ENCODE peak calls at places on chromosomes 5 and 9, in four cellular contexts. C, N, Z and U are unnamed samples.

GRCh38 chr5:90161399-90161798 is 248.2 kb downstream of the CETN3 start:
- DNase-seq in N (peak; percentile 40), C (no peak), Z (peak; percentile 74), U (no peak)

GRCh38 chr5:88298425-88298824 is 29.8 kb upstream of the TMEM161B start:
- DNase-seq in Z (no peak), C (no peak), N (peak; percentile 59), U (no peak)

GRCh38 chr5:174229640-174230350 is 184.3 kb downstream of the NSG2 start:
- DNase-seq in Z (no peak), C (peak; percentile 80), N (peak; percentile 98), U (no peak)

GRCh38 chr9:133995012-133995896 is 3.1 kb upstream of the VAV2 start:
- DNase-seq in Z (no peak), N (peak; percentile 60), C (no peak), U (no peak)

GRCh38 chr5:77885501-77885900 is 109.4 kb upstream of the TBCA start:
- DNase-seq in C (no peak), Z (no peak), N (no peak), U (no peak)

GRCh38 chr9:4596165-4596922 is 65.8 kb upstream of the PLPP6 start:
- DNase-seq in C (no peak), Z (no peak), N (no peak), U (no peak)

GRCh38 chr5:52867809-52868208 is 80.1 kb downstream of the ITGA1 start:
- DNase-seq in Z (no peak), C (no peak), N (peak; percentile 56), U (no peak)

GRCh38 chr5:60586307-60586901 is 113.6 kb downstream of the DEPDC1B start:
- DNase-seq in Z (no peak), N (peak; percentile 23), C (peak; percentile 3), U (peak; percentile 16)

GRCh38 chr9:15304620-15305019 is 2.4 kb downstream of the TTC39B start:
- DNase-seq in C (no peak), Z (no peak), N (no peak), U (no peak)

GRCh38 chr5:158746979-158747378 is 352.7 kb downstream of the EBF1 start:
- DNase-seq in Z (no peak), C (no peak), N (no peak), U (no peak)

GRCh38 chr9:72554221-72554641 is 32.8 kb downstream of the TMC1 start:
- DNase-seq in N (peak; percentile 96), C (peak; percentile 99), Z (no peak), U (peak; percentile 92)

GRCh38 chr9:77030045-77030444 is 10.6 kb downstream of the FOXB2 start:
- DNase-seq in Z (no peak), C (no peak), N (no peak), U (no peak)

GRCh38 chr5:134086943-134087305 is 27.6 kb upstream of the TCF7 start:
- DNase-seq in Z (no peak), C (no peak), N (no peak), U (no peak)

GRCh38 chr5:134586866-134587524 is 45.6 kb downstream of the SAR1B start:
- DNase-seq in Z (peak; percentile 93), N (peak; percentile 68), C (peak; percentile 21), U (no peak)

GRCh38 chr5:157241483-157241882 is 24.4 kb upstream of the CYFIP2 start:
- DNase-seq in C (no peak), N (peak; percentile 14), Z (no peak), U (no peak)

GRCh38 chr9:32811251-32811650 is 27.9 kb downstream of the TMEM215 start:
- DNase-seq in Z (no peak), C (no peak), N (no peak), U (no peak)

GRCh38 chr9:121294181-121294743 is 26.3 kb downstream of the GSN start:
- DNase-seq in Z (no peak), C (no peak), N (no peak), U (no peak)

GRCh38 chr9:70021026-70021571 is 22.5 kb upstream of the MAMDC2 start:
- DNase-seq in C (peak; percentile 63), N (peak; percentile 96), Z (no peak), U (peak; percentile 89)

GRCh38 chr5:25095261-25095660 is 450.5 kb upstream of the CDH10 start:
- DNase-seq in Z (no peak), N (no peak), C (no peak), U (no peak)

GRCh38 chr9:27572566-27572917 is 739 bp downstream of the C9orf72 start:
- DNase-seq in Z (peak; percentile 64), C (no peak), N (peak; percentile 44), U (no peak)

GRCh38 chr9:87546704-87547103 is 49.0 kb downstream of the DAPK1 start:
- DNase-seq in N (peak; percentile 44), C (no peak), Z (no peak), U (no peak)

GRCh38 chr5:145856285-145856818 is 16.5 kb downstream of the GRXCR2 start:
- DNase-seq in N (peak; percentile 82), C (no peak), Z (peak; percentile 74), U (no peak)

GRCh38 chr5:9335754-9336495 is 209.9 kb downstream of the SEMA5A start:
- DNase-seq in C (no peak), Z (no peak), N (no peak), U (no peak)

GRCh38 chr5:111200828-111201227 is 23.4 kb upstream of the CAMK4 start:
- DNase-seq in C (no peak), N (no peak), Z (no peak), U (no peak)

GRCh38 chr5:180824630-180825476 is 22.2 kb upstream of the MGAT1 start:
- DNase-seq in Z (peak; percentile 23), C (no peak), N (no peak), U (no peak)

DNA sequence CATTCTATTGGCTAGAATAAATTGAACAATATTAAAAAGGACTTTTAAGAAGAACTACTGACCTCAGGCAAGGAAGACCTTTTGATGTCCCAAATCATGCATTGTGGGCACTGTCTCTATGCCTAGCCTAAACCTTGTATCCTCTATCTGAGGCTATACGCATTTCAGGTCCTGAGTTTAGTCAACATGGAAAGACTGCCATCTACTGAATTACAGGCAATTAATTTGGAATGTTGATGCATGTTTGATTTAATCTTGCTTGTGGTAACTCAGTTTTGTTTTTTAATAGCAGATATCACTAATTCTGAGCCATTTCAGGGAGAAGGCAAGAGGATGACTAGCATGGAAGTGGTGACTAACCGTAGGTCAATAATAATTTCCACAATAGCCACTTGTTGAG is 585.2 kb upstream of the CCNG1 start:
- DNase-seq in C (no peak), N (no peak), Z (no peak), U (no peak)
- TF ChIP-seq CTCF in C (no peak), N (no peak), Z (no peak), U (peak; percentile 17)

GRCh38 chr9:114763220-114763619 is 42.6 kb downstream of the TNFSF15 start:
- DNase-seq in C (no peak), Z (no peak), N (no peak), U (no peak)

GRCh38 chr9:114759512-114759911 is 46.3 kb downstream of the TNFSF15 start:
- DNase-seq in C (no peak), Z (no peak), N (no peak), U (no peak)

GRCh38 chr9:114757984-114758383 is 47.9 kb downstream of the TNFSF15 start:
- DNase-seq in C (no peak), Z (no peak), N (no peak), U (no peak)

GRCh38 chr9:114757395-114757794 is 48.4 kb downstream of the TNFSF15 start:
- DNase-seq in C (no peak), N (peak; percentile 65), Z (no peak), U (no peak)

DNA sequence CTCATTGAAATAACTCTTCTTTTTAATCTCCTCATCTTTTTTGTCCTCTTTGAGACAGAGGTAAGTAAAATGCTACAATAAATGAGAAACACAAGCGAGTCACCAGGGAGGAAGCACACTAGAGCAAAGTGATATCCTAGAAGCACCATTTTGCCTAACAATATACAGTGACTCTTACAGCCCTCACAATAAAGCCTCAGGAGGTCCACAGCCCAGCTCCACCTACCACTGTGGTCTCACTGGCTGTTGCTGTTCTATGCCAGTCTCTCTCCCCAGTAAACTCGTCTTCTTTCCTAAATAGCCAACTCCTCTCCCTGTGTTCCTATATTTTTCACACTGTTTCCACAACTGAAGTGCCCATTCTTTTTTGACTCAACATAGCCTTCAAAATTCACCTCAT is 44.3 kb downstream of the TNFSF15 start:
- DNase-seq in N (no peak), Z (no peak), C (no peak), U (no peak)
- H3K4me3 ChIP-seq in N (no peak overlapping the region), Z (no peak overlapping the region), C (no peak overlapping the region), U (no peak overlapping the region)

DNA sequence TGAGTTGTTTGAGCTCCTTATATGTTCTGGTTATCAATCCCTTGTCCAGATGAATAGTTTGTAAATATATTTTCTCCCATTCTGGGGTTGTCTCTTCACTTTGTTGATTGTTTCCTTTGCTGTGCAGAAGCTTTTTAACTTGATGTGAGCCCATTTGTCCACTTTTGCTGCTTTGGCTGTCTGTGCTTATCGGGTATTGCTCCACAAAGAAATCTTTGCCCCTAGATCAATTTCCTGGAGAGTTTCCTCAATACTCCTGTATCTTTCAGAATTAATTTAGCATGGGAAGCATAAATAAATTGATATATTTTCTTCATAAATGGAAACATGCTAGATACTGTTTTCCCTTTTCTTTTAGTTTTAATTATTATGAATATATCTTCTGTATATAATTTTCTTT is 22.5 kb upstream of the CCL21 start:
- DNase-seq in N (no peak), Z (no peak), C (no peak), U (no peak)
- TF ChIP-seq CTCF in N (no peak), Z (no peak), C (no peak), U (no peak)

DNA sequence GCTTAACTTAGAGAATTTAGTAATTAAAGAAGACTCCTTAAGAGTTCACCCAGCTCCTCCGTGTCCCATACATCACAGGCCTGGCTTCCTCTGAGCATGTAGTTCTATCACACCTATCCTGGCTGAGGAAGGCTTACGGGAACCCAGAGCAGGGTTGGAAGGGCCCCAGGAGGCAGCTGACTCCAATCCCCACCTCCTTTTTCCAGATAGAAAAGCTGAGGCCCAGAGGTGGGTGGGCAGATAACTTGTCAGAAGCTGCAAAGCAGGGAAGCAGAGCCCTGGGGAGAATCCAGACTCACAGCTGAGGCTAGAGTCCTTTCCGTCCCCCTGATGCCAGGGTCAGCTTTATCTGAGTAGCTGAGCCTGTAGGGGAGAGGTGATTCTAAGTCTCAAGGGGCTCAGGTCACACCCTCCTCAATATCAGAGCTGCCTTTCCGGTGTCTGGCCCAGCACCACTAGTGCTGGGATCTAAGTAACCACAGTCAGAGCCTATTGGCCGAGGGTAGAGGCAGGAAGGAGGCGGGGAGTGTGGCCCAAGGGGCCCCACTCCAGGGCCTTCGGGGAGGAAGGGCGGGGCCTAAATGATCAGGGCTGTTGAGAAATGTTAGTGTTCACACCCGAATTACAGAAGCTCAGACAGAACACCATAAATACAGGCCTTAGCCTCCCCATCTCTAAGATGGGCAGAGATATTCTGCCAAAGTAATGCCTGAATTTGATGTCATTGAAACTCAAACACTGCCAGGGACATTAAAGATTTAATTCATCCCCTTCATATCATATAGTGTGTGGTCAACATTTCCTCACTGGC is 9.9 kb downstream of the CCDC69 start:
- DNase-seq in N (peak; percentile 17), C (no peak), Z (peak; percentile 80), U (no peak)
- H3K4me3 ChIP-seq in N (no peak overlapping the region), C (no peak overlapping the region), Z (no peak overlapping the region), U (no peak overlapping the region)